ENCODE peak calls at places on chromosomes 2 and 18, in seven cellular contexts. One of them, this sample, is unnamed.

GRCh38 chr2:12555012-12555645 is 161.6 kb upstream of the TRIB2 start:
- DNase-seq in upper lobe of right lung: no peak
- DNase-seq in heart right ventricle: no peak
- DNase-seq in CD8-positive, alpha-beta T cell: peak; percentile 13
- DNase-seq in PC-3: peak; percentile 66
- DNase-seq in thoracic aorta: no peak
- DNase-seq in H7: no peak
- DNase-seq in this sample: no peak

GRCh38 chr2:128568106-128568505 is 249.4 kb upstream of the HS6ST1 start:
- DNase-seq in upper lobe of right lung: peak; percentile 23
- DNase-seq in heart right ventricle: no peak
- DNase-seq in CD8-positive, alpha-beta T cell: no peak
- DNase-seq in PC-3: no peak
- DNase-seq in thoracic aorta: no peak
- DNase-seq in H7: peak; percentile 85
- DNase-seq in this sample: no peak

GRCh38 chr2:109000654-109001600 is 11.9 kb upstream of the EDAR start:
- DNase-seq in upper lobe of right lung: no peak
- DNase-seq in heart right ventricle: no peak
- DNase-seq in CD8-positive, alpha-beta T cell: no peak
- DNase-seq in PC-3: no peak
- DNase-seq in thoracic aorta: no peak
- DNase-seq in H7: no peak
- DNase-seq in this sample: no peak

GRCh38 chr2:154686162-154686561 is 12.3 kb upstream of the KCNJ3 start:
- DNase-seq in upper lobe of right lung: no peak
- DNase-seq in heart right ventricle: no peak
- DNase-seq in CD8-positive, alpha-beta T cell: no peak
- DNase-seq in PC-3: peak; percentile 4
- DNase-seq in thoracic aorta: no peak
- DNase-seq in H7: no peak
- DNase-seq in this sample: no peak

GRCh38 chr2:135790423-135790822 is 46.6 kb downstream of the LCT start:
- DNase-seq in upper lobe of right lung: no peak
- DNase-seq in heart right ventricle: no peak
- DNase-seq in CD8-positive, alpha-beta T cell: no peak
- DNase-seq in PC-3: no peak
- DNase-seq in thoracic aorta: no peak
- DNase-seq in H7: no peak
- DNase-seq in this sample: no peak

GRCh38 chr2:231144896-231145295 is 20.1 kb upstream of the HTR2B start:
- DNase-seq in upper lobe of right lung: no peak
- DNase-seq in heart right ventricle: no peak
- DNase-seq in CD8-positive, alpha-beta T cell: no peak
- DNase-seq in PC-3: no peak
- DNase-seq in thoracic aorta: no peak
- DNase-seq in H7: no peak
- DNase-seq in this sample: no peak

GRCh38 chr2:156334496-156335478 is 2.3 kb upstream of the NR4A2 start:
- DNase-seq in upper lobe of right lung: peak; percentile 94
- DNase-seq in heart right ventricle: peak; percentile 97
- DNase-seq in CD8-positive, alpha-beta T cell: peak; percentile 79
- DNase-seq in PC-3: peak; percentile 79
- DNase-seq in thoracic aorta: peak; percentile 74
- DNase-seq in H7: peak; percentile 84
- DNase-seq in this sample: no peak

GRCh38 chr18:79580481-79581171 is 99.0 kb upstream of the CTDP1 start:
- DNase-seq in upper lobe of right lung: peak; percentile 58
- DNase-seq in heart right ventricle: no peak
- DNase-seq in CD8-positive, alpha-beta T cell: no peak
- DNase-seq in PC-3: no peak
- DNase-seq in thoracic aorta: no peak
- DNase-seq in H7: no peak
- DNase-seq in this sample: no peak

GRCh38 chr2:227655454-227655853 is 11.2 kb upstream of the SCYGR5 start:
- DNase-seq in upper lobe of right lung: no peak
- DNase-seq in heart right ventricle: no peak
- DNase-seq in CD8-positive, alpha-beta T cell: no peak
- DNase-seq in PC-3: peak; percentile 85
- DNase-seq in thoracic aorta: no peak
- DNase-seq in H7: no peak
- DNase-seq in this sample: peak; percentile 79

GRCh38 chr2:55649211-55649610 is 31.8 kb upstream of the PPP4R3B start:
- DNase-seq in upper lobe of right lung: no peak
- DNase-seq in heart right ventricle: no peak
- DNase-seq in CD8-positive, alpha-beta T cell: no peak
- DNase-seq in PC-3: no peak
- DNase-seq in thoracic aorta: no peak
- DNase-seq in H7: no peak
- DNase-seq in this sample: no peak

GRCh38 chr2:128327180-128327964 is 8.7 kb upstream of the HS6ST1 start:
- DNase-seq in upper lobe of right lung: no peak
- DNase-seq in heart right ventricle: no peak
- DNase-seq in CD8-positive, alpha-beta T cell: peak; percentile 6
- DNase-seq in PC-3: no peak
- DNase-seq in thoracic aorta: no peak
- DNase-seq in H7: peak; percentile 27
- DNase-seq in this sample: no peak

GRCh38 chr2:206642075-206643025 is at the start of gene FAM237A:
- DNase-seq in upper lobe of right lung: peak; percentile 62
- DNase-seq in heart right ventricle: peak; percentile 45
- DNase-seq in CD8-positive, alpha-beta T cell: no peak
- DNase-seq in PC-3: peak; percentile 58
- DNase-seq in thoracic aorta: no peak
- DNase-seq in H7: peak; percentile 75
- DNase-seq in this sample: peak; percentile 25

GRCh38 chr2:119218478-119219064 is 5.1 kb upstream of the STEAP3 start:
- DNase-seq in upper lobe of right lung: no peak
- DNase-seq in heart right ventricle: peak; percentile 58
- DNase-seq in CD8-positive, alpha-beta T cell: no peak
- DNase-seq in PC-3: peak; percentile 38
- DNase-seq in thoracic aorta: no peak
- DNase-seq in H7: no peak
- DNase-seq in this sample: no peak

GRCh38 chr2:168311265-168311925 is 64.0 kb upstream of the STK39 start:
- DNase-seq in upper lobe of right lung: no peak
- DNase-seq in heart right ventricle: no peak
- DNase-seq in CD8-positive, alpha-beta T cell: no peak
- DNase-seq in PC-3: no peak
- DNase-seq in thoracic aorta: no peak
- DNase-seq in H7: no peak
- DNase-seq in this sample: no peak

GRCh38 chr2:160666019-160666676 is 172.5 kb upstream of the RBMS1 start:
- DNase-seq in upper lobe of right lung: no peak
- DNase-seq in heart right ventricle: peak; percentile 42
- DNase-seq in CD8-positive, alpha-beta T cell: no peak
- DNase-seq in PC-3: peak; percentile 97
- DNase-seq in thoracic aorta: no peak
- DNase-seq in H7: no peak
- DNase-seq in this sample: peak; percentile 95

GRCh38 chr2:30145826-30146336 is 926 bp upstream of the YPEL5 start:
- DNase-seq in upper lobe of right lung: no peak
- DNase-seq in heart right ventricle: no peak
- DNase-seq in CD8-positive, alpha-beta T cell: no peak
- DNase-seq in PC-3: no peak
- DNase-seq in thoracic aorta: no peak
- DNase-seq in H7: no peak
- DNase-seq in this sample: no peak

GRCh38 chr2:41791523-41791922 is 256.3 kb upstream of the PKDCC start:
- DNase-seq in upper lobe of right lung: no peak
- DNase-seq in heart right ventricle: peak; percentile 49
- DNase-seq in CD8-positive, alpha-beta T cell: no peak
- DNase-seq in PC-3: peak; percentile 48
- DNase-seq in thoracic aorta: no peak
- DNase-seq in H7: peak; percentile 4
- DNase-seq in this sample: no peak

GRCh38 chr2:236352761-236353593 is 88.8 kb upstream of the ASB18 start:
- DNase-seq in upper lobe of right lung: no peak
- DNase-seq in heart right ventricle: no peak
- DNase-seq in CD8-positive, alpha-beta T cell: peak; percentile 40
- DNase-seq in PC-3: peak; percentile 52
- DNase-seq in thoracic aorta: no peak
- DNase-seq in H7: no peak
- DNase-seq in this sample: no peak

GRCh38 chr18:59272971-59273935 is at the start of gene RAX:
- DNase-seq in upper lobe of right lung: no peak
- DNase-seq in heart right ventricle: no peak
- DNase-seq in CD8-positive, alpha-beta T cell: no peak
- DNase-seq in PC-3: no peak
- DNase-seq in thoracic aorta: no peak
- DNase-seq in H7: peak; percentile 98
- DNase-seq in this sample: no peak

GRCh38 chr2:211144078-211144477 is 587.7 kb downstream of the CPS1 start:
- DNase-seq in upper lobe of right lung: no peak
- DNase-seq in heart right ventricle: no peak
- DNase-seq in CD8-positive, alpha-beta T cell: no peak
- DNase-seq in PC-3: peak; percentile 84
- DNase-seq in thoracic aorta: no peak
- DNase-seq in H7: no peak
- DNase-seq in this sample: peak; percentile 9

GRCh38 chr18:11366410-11366809 is 217.0 kb upstream of the PIEZO2 start:
- DNase-seq in upper lobe of right lung: no peak
- DNase-seq in heart right ventricle: peak; percentile 45
- DNase-seq in CD8-positive, alpha-beta T cell: no peak
- DNase-seq in PC-3: no peak
- DNase-seq in thoracic aorta: no peak
- DNase-seq in H7: no peak
- DNase-seq in this sample: no peak

GRCh38 chr18:55419939-55420664 is 167.9 kb downstream of the TCF4 start:
- DNase-seq in upper lobe of right lung: no peak
- DNase-seq in heart right ventricle: no peak
- DNase-seq in CD8-positive, alpha-beta T cell: no peak
- DNase-seq in PC-3: no peak
- DNase-seq in thoracic aorta: no peak
- DNase-seq in H7: no peak
- DNase-seq in this sample: no peak

GRCh38 chr2:59684771-59685166 is 868.7 kb downstream of the BCL11A start:
- DNase-seq in upper lobe of right lung: no peak
- DNase-seq in heart right ventricle: no peak
- DNase-seq in CD8-positive, alpha-beta T cell: no peak
- DNase-seq in PC-3: no peak
- DNase-seq in thoracic aorta: no peak
- DNase-seq in H7: no peak
- DNase-seq in this sample: no peak

GRCh38 chr2:101119431-101119830 is 31.8 kb downstream of the TBC1D8 start:
- DNase-seq in upper lobe of right lung: no peak
- DNase-seq in heart right ventricle: peak; percentile 43
- DNase-seq in CD8-positive, alpha-beta T cell: no peak
- DNase-seq in PC-3: peak; percentile 21
- DNase-seq in thoracic aorta: no peak
- DNase-seq in H7: no peak
- DNase-seq in this sample: no peak

DNA sequence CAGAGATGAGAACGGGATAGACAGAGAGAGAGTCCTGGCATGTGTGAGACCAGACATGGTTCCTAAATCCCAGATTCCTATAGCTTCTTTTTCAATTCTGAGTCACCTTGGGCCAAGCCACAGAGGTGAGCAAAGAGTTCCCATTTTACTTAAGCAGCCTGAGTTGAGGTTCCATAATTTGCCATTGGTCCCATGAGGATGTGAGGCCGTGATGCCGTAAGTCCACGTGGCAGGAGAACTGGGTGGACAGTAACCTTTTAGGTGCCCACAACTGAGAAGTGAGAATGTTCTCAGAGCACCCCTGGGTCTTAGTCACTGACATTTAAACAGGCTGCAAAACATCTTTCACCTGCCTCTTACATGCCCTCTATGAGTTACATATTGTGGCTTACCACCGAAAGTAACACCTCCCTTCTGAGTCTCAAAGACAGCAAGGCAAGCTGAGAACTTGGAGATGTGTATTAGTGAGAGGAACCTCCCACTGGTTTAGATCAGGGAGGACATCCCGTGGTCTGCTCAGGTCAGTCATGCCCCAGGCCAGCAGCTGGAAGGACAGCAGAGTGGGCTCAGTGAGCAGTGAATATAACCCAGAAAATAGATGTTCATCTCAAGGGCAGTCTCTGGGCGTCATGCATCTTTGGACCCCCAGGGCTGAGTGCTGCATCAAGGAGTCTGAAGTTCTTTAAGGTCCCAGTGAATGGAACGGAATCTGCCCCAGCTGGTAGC is 127.9 kb upstream of the LGALSL start:
- DNase-seq in upper lobe of right lung: no peak
- DNase-seq in heart right ventricle: no peak
- DNase-seq in CD8-positive, alpha-beta T cell: peak; percentile 56
- DNase-seq in PC-3: no peak
- DNase-seq in thoracic aorta: no peak
- DNase-seq in H7: no peak
- DNase-seq in this sample: no peak
- H3K4me3 ChIP-seq in upper lobe of right lung: no peak overlapping the region
- H3K4me3 ChIP-seq in heart right ventricle: no peak overlapping the region
- H3K4me3 ChIP-seq in CD8-positive, alpha-beta T cell: no peak overlapping the region
- H3K4me3 ChIP-seq in PC-3: no peak overlapping the region
- H3K4me3 ChIP-seq in thoracic aorta: no peak overlapping the region
- H3K4me3 ChIP-seq in H7: no peak overlapping the region
- H3K4me3 ChIP-seq in this sample: no peak overlapping the region

GRCh38 chr2:37109523-37109922 is 25.2 kb downstream of the GPATCH11 start:
- DNase-seq in upper lobe of right lung: no peak
- DNase-seq in heart right ventricle: no peak
- DNase-seq in CD8-positive, alpha-beta T cell: no peak
- DNase-seq in PC-3: no peak
- DNase-seq in thoracic aorta: no peak
- DNase-seq in H7: no peak
- DNase-seq in this sample: no peak
- H3K36me3 ChIP-seq in upper lobe of right lung: peaks cover 86% of the 10 kb centered on the region
- H3K36me3 ChIP-seq in heart right ventricle: no peaks in the 10 kb centered on the region
- H3K36me3 ChIP-seq in CD8-positive, alpha-beta T cell: peaks cover 3% of the 10 kb centered on the region
- H3K36me3 ChIP-seq in PC-3: peaks cover 33% of the 10 kb centered on the region
- H3K36me3 ChIP-seq in thoracic aorta: peaks cover 29% of the 10 kb centered on the region
- H3K36me3 ChIP-seq in H7: peaks cover 5% of the 10 kb centered on the region
- H3K36me3 ChIP-seq in this sample: peaks cover 1% of the 10 kb centered on the region

DNA sequence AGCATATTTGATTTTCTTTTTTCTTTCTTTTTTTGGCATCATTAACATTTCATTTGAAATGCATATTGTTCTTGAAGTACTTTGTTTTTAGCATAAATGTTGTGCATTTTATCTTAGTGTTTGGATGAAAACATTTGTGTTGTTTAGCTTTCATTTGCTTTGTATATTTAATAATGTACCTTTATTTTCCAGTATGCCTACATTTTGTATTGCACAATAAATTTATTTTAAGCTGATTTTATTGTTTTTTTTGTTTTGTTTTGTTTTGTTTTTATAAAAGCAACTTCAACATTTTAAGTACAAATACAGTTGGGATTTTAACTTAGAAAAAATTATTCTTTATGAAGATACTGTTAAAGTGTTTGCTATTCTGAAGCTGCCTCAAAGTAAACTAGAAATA is 54.4 kb downstream of the GLS start:
- DNase-seq in upper lobe of right lung: no peak
- DNase-seq in heart right ventricle: no peak
- DNase-seq in CD8-positive, alpha-beta T cell: no peak
- DNase-seq in PC-3: no peak
- DNase-seq in thoracic aorta: no peak
- DNase-seq in H7: no peak
- DNase-seq in this sample: no peak
- H3K4me3 ChIP-seq in upper lobe of right lung: no peak overlapping the region
- H3K4me3 ChIP-seq in heart right ventricle: no peak overlapping the region
- H3K4me3 ChIP-seq in CD8-positive, alpha-beta T cell: no peak overlapping the region
- H3K4me3 ChIP-seq in PC-3: no peak overlapping the region
- H3K4me3 ChIP-seq in thoracic aorta: no peak overlapping the region
- H3K4me3 ChIP-seq in H7: no peak overlapping the region
- H3K4me3 ChIP-seq in this sample: no peak overlapping the region

GRCh38 chr18:62262050-62262449 is 63.1 kb upstream of the TNFRSF11A start:
- DNase-seq in upper lobe of right lung: no peak
- DNase-seq in heart right ventricle: no peak
- DNase-seq in CD8-positive, alpha-beta T cell: no peak
- DNase-seq in PC-3: no peak
- DNase-seq in thoracic aorta: no peak
- DNase-seq in H7: no peak
- DNase-seq in this sample: no peak

GRCh38 chr18:62264984-62265383 is 60.1 kb upstream of the TNFRSF11A start:
- DNase-seq in upper lobe of right lung: no peak
- DNase-seq in heart right ventricle: no peak
- DNase-seq in CD8-positive, alpha-beta T cell: no peak
- DNase-seq in PC-3: no peak
- DNase-seq in thoracic aorta: no peak
- DNase-seq in H7: no peak
- DNase-seq in this sample: no peak
- H3K36me3 ChIP-seq in upper lobe of right lung: peaks cover 84% of the 10 kb centered on the region
- H3K36me3 ChIP-seq in heart right ventricle: no peaks in the 10 kb centered on the region
- H3K36me3 ChIP-seq in CD8-positive, alpha-beta T cell: peaks cover 16% of the 10 kb centered on the region
- H3K36me3 ChIP-seq in PC-3: peaks cover 29% of the 10 kb centered on the region
- H3K36me3 ChIP-seq in thoracic aorta: peaks cover 10% of the 10 kb centered on the region
- H3K36me3 ChIP-seq in H7: peaks cover 6% of the 10 kb centered on the region
- H3K36me3 ChIP-seq in this sample: no peaks in the 10 kb centered on the region

This sample was measured in kidney epithelial cell.